ENCODE peak calls at places on chromosomes 5 and 9, in six cellular contexts. D is stomach, G is body of pancreas, S is A549, N is spleen, R is mucosa of descending colon. E is an unnamed sample.
A peak's percentile ranks its signal among the peaks of the same experiment; 100 is the strongest.

GRCh38 chr5:103522586-103522985 is 40.0 kb downstream of the NUDT12 start:
- DNase-seq in D (no peak), G (no peak), S (no peak), N (no peak), R (no peak), E (no peak)

GRCh38 chr9:37309136-37309535 is 113.4 kb upstream of the GRHPR start:
- DNase-seq in D (no peak), G (no peak), S (no peak), N (no peak), R (no peak), E (no peak)

GRCh38 chr9:9914174-9914573 is 698.6 kb downstream of the PTPRD start:
- DNase-seq in D (no peak), G (no peak), S (no peak), N (peak; percentile 22), R (no peak), E (no peak)

GRCh38 chr9:34227445-34227844 is 48.6 kb downstream of the UBAP1 start:
- DNase-seq in D (no peak), G (no peak), S (no peak), N (no peak), R (no peak), E (no peak)

GRCh38 chr5:34656700-34657549 is 797 bp downstream of the RAI14 start:
- DNase-seq in D (peak; percentile 27), G (peak; percentile 24), S (peak; percentile 21), N (no peak), R (peak; percentile 45), E (no peak)

GRCh38 chr5:98333921-98334320 is 439.5 kb upstream of the RGMB start:
- DNase-seq in D (no peak), G (no peak), S (no peak), N (no peak), R (no peak), E (no peak)

GRCh38 chr9:13665418-13666066 is 386.1 kb upstream of the MPDZ start:
- DNase-seq in D (no peak), G (no peak), S (no peak), N (no peak), R (no peak), E (no peak)

GRCh38 chr9:124342946-124343485 is 72.2 kb downstream of the PSMB7 start:
- DNase-seq in D (no peak), G (no peak), S (peak; percentile 29), N (peak; percentile 76), R (peak; percentile 48), E (no peak)

GRCh38 chr9:114271556-114272510 is 51.1 kb upstream of the ORM1 start:
- DNase-seq in D (no peak), G (peak; percentile 62), S (no peak), N (peak; percentile 64), R (peak; percentile 41), E (no peak)

GRCh38 chr9:124749811-124750210 is 21.3 kb downstream of the NR6A1 start:
- DNase-seq in D (no peak), G (no peak), S (no peak), N (no peak), R (no peak), E (no peak)

GRCh38 chr5:140423609-140424008 is 22.0 kb downstream of the ANKHD1 start:
- DNase-seq in D (no peak), G (no peak), S (no peak), N (no peak), R (no peak), E (no peak)

GRCh38 chr5:140420665-140421361 is 19.2 kb downstream of the ANKHD1 start:
- DNase-seq in D (no peak), G (no peak), S (no peak), N (no peak), R (no peak), E (no peak)

GRCh38 chr5:140418862-140419520 is 17.4 kb downstream of the ANKHD1 start:
- DNase-seq in D (no peak), G (no peak), S (no peak), N (no peak), R (no peak), E (no peak)

GRCh38 chr5:140420226-140420570 is 18.6 kb downstream of the ANKHD1 start:
- DNase-seq in D (no peak), G (no peak), S (no peak), N (no peak), R (no peak), E (no peak)

GRCh38 chr5:140424135-140424534 is 22.5 kb downstream of the ANKHD1 start:
- DNase-seq in D (no peak), G (no peak), S (no peak), N (no peak), R (no peak), E (no peak)
- H3K9me3 ChIP-seq in D (no peaks in the 10 kb centered on the region), G (no peaks in the 10 kb centered on the region), S (no peaks in the 10 kb centered on the region), N (no peaks in the 10 kb centered on the region), R (no peaks in the 10 kb centered on the region), E (no peaks in the 10 kb centered on the region)

DNA sequence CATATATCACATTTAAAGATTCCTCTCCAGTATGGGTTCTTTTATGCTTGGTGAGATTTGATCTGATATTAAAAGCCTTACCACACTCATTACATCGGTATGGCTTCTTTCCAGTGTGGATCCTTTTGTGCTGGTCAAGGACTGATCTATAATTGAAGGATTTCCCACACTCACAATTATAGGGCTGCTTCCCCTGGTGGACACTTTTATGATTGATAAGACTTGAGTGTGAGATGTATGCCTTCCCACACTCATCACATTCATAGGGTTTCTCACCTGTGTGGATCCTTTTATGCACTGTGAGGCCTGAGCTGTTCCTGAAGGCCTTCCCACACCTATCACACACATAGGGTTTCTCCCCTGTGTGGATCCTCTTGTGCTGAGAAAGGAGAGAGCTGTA is 12.2 kb downstream of the ZFP62 start:
- DNase-seq in D (no peak), G (no peak), S (no peak), N (no peak), R (no peak), E (no peak)
- H3K9me3 ChIP-seq in D (peaks cover 39% of the 10 kb centered on the region), G (no peaks in the 10 kb centered on the region), S (peaks cover 99% of the 10 kb centered on the region), N (peaks cover 22% of the 10 kb centered on the region), R (peaks cover 38% of the 10 kb centered on the region), E (peaks cover 25% of the 10 kb centered on the region)

GRCh38 chr5:150895431-150896428 is 9.1 kb downstream of the ZNF300 start:
- DNase-seq in D (no peak), G (no peak), S (no peak), N (no peak), R (no peak), E (no peak)
- H3K9me3 ChIP-seq in D (peaks cover 100% of the 10 kb centered on the region), G (peaks cover 2% of the 10 kb centered on the region), S (peaks cover 85% of the 10 kb centered on the region), N (peaks cover 100% of the 10 kb centered on the region), R (peaks cover 99% of the 10 kb centered on the region), E (peaks cover 52% of the 10 kb centered on the region)

GRCh38 chr5:3657364-3658003 is 61.9 kb downstream of the IRX1 start:
- DNase-seq in D (no peak), G (no peak), S (no peak), N (no peak), R (no peak), E (no peak)

GRCh38 chr5:3650315-3650714 is 54.7 kb downstream of the IRX1 start:
- DNase-seq in D (no peak), G (no peak), S (no peak), N (no peak), R (no peak), E (no peak)

GRCh38 chr5:3656803-3657202 is 61.2 kb downstream of the IRX1 start:
- DNase-seq in D (no peak), G (no peak), S (no peak), N (no peak), R (no peak), E (no peak)

GRCh38 chr5:3650868-3651267 is 55.2 kb downstream of the IRX1 start:
- DNase-seq in D (no peak), G (no peak), S (no peak), N (no peak), R (no peak), E (no peak)

DNA sequence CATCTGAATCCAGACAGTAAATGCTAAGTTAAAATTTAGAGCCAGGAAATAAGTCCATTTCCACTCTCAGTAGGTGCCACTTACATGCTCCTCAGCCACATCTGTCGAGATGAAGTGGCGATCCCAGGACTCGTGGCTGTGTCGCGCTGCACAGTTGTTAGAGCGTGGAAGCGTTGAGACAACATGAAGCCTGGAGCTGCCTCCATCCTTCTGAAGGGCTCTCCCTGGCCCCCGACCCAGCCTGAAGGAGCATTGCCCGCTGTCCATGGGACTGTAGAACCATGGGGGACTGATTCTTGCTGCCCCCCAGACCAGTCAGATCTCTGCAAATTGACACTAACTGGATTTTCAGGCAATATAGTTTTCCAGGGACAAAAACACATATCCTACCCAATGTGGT is 58.9 kb downstream of the IRX1 start:
- DNase-seq in D (no peak), G (no peak), S (no peak), N (no peak), R (no peak), E (no peak)
- H3K9me3 ChIP-seq in D (no peaks in the 10 kb centered on the region), G (no peaks in the 10 kb centered on the region), S (no peaks in the 10 kb centered on the region), N (no peaks in the 10 kb centered on the region), R (no peaks in the 10 kb centered on the region), E (no peaks in the 10 kb centered on the region)

GRCh38 chr5:157818368-157818767 is 40.6 kb downstream of the CLINT1 start:
- DNase-seq in D (no peak), G (no peak), S (no peak), N (no peak), R (no peak), E (no peak)

GRCh38 chr5:157820593-157821252 is 38.2 kb downstream of the CLINT1 start:
- DNase-seq in D (no peak), G (no peak), S (peak; percentile 20), N (no peak), R (no peak), E (peak; percentile 19)

GRCh38 chr5:157817928-157818327 is 41.0 kb downstream of the CLINT1 start:
- DNase-seq in D (no peak), G (no peak), S (no peak), N (no peak), R (no peak), E (no peak)

GRCh38 chr5:157821405-157821804 is 37.5 kb downstream of the CLINT1 start:
- DNase-seq in D (no peak), G (no peak), S (no peak), N (no peak), R (no peak), E (no peak)

DNA sequence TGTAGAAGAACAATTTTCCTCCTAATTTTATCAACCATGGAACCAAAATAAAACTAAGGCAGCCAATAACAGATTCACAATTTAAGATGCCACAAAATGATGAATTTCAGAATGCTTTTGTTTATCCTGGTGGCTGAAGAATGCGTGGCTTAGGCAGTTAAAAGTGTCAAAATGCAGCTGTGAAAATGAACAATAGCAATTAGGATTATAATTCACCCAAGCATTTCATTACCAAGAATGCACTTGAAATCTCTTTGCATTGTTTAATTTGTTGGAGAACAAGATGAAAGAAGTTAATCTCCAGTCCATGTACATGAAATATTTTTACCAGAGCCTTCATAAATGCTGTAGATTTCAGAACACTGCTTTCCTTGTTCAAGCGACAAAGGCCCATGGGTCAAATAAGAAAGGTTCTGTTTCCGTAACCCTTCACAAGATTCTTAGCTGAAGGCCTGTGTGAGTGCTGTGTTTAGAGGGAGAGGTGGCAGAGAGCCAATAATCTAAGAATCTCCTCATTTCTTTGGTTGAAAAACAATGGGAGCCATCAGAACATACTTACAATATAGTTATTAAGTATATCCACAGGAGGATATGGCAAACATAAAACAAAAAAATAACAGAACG is 39.3 kb downstream of the CLINT1 start:
- DNase-seq in D (no peak), G (no peak), S (no peak), N (no peak), R (no peak), E (no peak)
- H3K9me3 ChIP-seq in D (no peaks in the 10 kb centered on the region), G (no peaks in the 10 kb centered on the region), S (no peaks in the 10 kb centered on the region), N (peaks cover 5% of the 10 kb centered on the region), R (no peaks in the 10 kb centered on the region), E (no peaks in the 10 kb centered on the region)

GRCh38 chr5:44987026-44987425 is 178.3 kb downstream of the MRPS30 start:
- DNase-seq in D (no peak), G (no peak), S (no peak), N (no peak), R (no peak), E (no peak)
- H3K9me3 ChIP-seq in D (peaks cover 73% of the 10 kb centered on the region), G (no peaks in the 10 kb centered on the region), S (peaks cover 4% of the 10 kb centered on the region), N (peaks cover 95% of the 10 kb centered on the region), R (peaks cover 80% of the 10 kb centered on the region), E (peaks cover 6% of the 10 kb centered on the region)

E was measured in CD8-positive, alpha-beta memory T cell.